ENCODE peak calls at places on chromosomes 1 and 21, in five cellular contexts. A, D, O, N and H are unnamed samples.

GRCh38 chr1:229002451-229002960 is 267.2 kb downstream of the RHOU start:
- DNase-seq in A (no peak), N (no peak), D (no peak), O (no peak), H (no peak)

GRCh38 chr21:46441331-46441730 is 17.4 kb upstream of the DIP2A start:
- DNase-seq in N (no peak), D (no peak), O (no peak), A (no peak), H (no peak)

GRCh38 chr21:34035619-34036354 is 37.6 kb upstream of the MRPS6 start:
- DNase-seq in N (no peak), O (peak; percentile 41), D (no peak), A (no peak), H (no peak)

GRCh38 chr1:165857046-165857801 is 29.8 kb downstream of the UCK2 start:
- DNase-seq in D (peak; percentile 14), N (no peak), O (no peak), A (peak; percentile 77), H (peak; percentile 87)

GRCh38 chr1:209929751-209930150 is 8.3 kb upstream of the SYT14 start:
- DNase-seq in A (peak; percentile 50), N (no peak), O (no peak), D (no peak), H (no peak)

GRCh38 chr21:37077403-37077802 is 4.3 kb downstream of the TTC3 start:
- DNase-seq in O (no peak), A (no peak), D (no peak), N (no peak), H (no peak)

GRCh38 chr21:37101384-37101783 is 28.3 kb downstream of the TTC3 start:
- DNase-seq in O (no peak), A (peak; percentile 26), N (peak; percentile 17), D (no peak), H (no peak)

GRCh38 chr21:26809745-26810144 is 35.5 kb downstream of the ADAMTS1 start:
- DNase-seq in D (no peak), O (no peak), A (no peak), N (no peak), H (no peak)

GRCh38 chr21:46128983-46129571 is 26.3 kb downstream of the FTCD start:
- DNase-seq in D (no peak), A (no peak), O (no peak), N (no peak), H (peak; percentile 56)

GRCh38 chr1:234040446-234041317 is 136.2 kb downstream of the SLC35F3 start:
- DNase-seq in N (no peak), A (no peak), O (no peak), D (no peak), H (no peak)

GRCh38 chr1:85229574-85230097 is 28.8 kb upstream of the SYDE2 start:
- DNase-seq in D (no peak), A (no peak), O (no peak), N (no peak), H (no peak)

GRCh38 chr1:22864886-22865285 is 107.8 kb downstream of the LACTBL1 start:
- DNase-seq in N (no peak), D (no peak), A (no peak), O (no peak), H (no peak)

GRCh38 chr1:84936116-84936810 is 43.3 kb upstream of the LPAR3 start:
- DNase-seq in N (peak; percentile 80), A (peak; percentile 73), O (peak; percentile 80), D (peak; percentile 84), H (no peak)

GRCh38 chr1:89736937-89737733 is 83.7 kb upstream of the LRRC8D start:
- DNase-seq in D (no peak), A (peak; percentile 45), O (no peak), N (peak; percentile 30), H (no peak)

GRCh38 chr21:45811136-45811535 is 167.6 kb downstream of the PCBP3 start:
- DNase-seq in A (no peak), D (no peak), N (no peak), O (no peak), H (no peak)

GRCh38 chr21:34279883-34280282 is 83.9 kb upstream of the KCNE2 start:
- DNase-seq in D (no peak), A (no peak), N (no peak), O (no peak), H (no peak)

GRCh38 chr21:31335957-31336738 is 7.9 kb downstream of the TIAM1 start:
- DNase-seq in D (peak; percentile 27), O (no peak), A (peak; percentile 92), N (peak; percentile 86), H (peak; percentile 94)

GRCh38 chr1:24379733-24380315 is 33.8 kb downstream of the STPG1 start:
- DNase-seq in D (no peak), O (no peak), A (peak; percentile 77), N (peak; percentile 45), H (peak; percentile 92)

GRCh38 chr1:200428482-200429205 is 18.8 kb upstream of the ZNF281 start:
- DNase-seq in N (peak; percentile 59), D (no peak), A (peak; percentile 56), O (no peak), H (peak; percentile 15)

DNA sequence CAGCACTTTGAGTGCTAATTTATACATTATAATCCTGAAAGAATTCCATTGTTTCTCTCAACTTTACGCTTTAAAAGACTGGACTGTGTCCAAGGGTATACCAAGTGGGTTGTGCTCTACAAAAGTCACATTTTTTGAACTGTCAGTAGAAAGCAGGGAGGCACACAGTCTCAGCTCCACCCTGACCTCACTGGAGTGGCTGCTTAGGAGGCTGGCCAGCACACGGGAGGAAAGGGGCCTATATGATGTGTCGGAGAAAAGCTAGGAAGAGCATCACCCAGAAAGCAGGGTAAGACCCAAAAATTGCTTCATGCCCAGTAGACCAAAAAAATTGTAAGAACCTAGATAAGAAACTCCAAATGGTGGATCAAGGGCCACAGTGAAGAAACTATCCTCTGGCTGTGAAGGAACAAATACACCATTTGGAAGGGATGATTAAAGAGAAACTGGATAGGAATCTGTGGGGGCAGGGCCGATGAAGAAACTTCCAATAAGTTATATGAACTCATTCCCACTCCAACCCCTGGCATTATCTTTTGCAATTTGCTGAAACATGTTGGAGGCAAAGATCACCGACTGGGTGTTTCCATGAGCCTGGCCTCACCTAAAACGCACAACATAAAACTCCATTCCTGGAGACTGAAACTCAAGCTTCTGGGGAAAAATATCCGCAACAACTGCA is 1.9 kb downstream of the S100A10 start:
- DNase-seq in A (peak; percentile 55), D (no peak), N (no peak), O (no peak), H (no peak)
- H3K79me2 ChIP-seq in A (peaks cover 49% of the 10 kb centered on the region), D (peaks cover 63% of the 10 kb centered on the region), N (peaks cover 62% of the 10 kb centered on the region), O (no peaks in the 10 kb centered on the region), H (peaks cover 28% of the 10 kb centered on the region)

GRCh38 chr1:243264718-243265117 is 8.9 kb downstream of the SDCCAG8 start:
- DNase-seq in O (no peak), A (peak; percentile 81), N (peak; percentile 67), D (no peak), H (peak; percentile 25)
- H3K79me2 ChIP-seq in O (no peaks in the 10 kb centered on the region), A (peaks cover 82% of the 10 kb centered on the region), N (peaks cover 37% of the 10 kb centered on the region), D (peaks cover 46% of the 10 kb centered on the region), H (peaks cover 57% of the 10 kb centered on the region)

GRCh38 chr1:204112876-204113730 is 38.7 kb downstream of the ETNK2 start:
- DNase-seq in O (no peak), D (no peak), N (no peak), A (peak; percentile 29), H (peak; percentile 89)
- H3K79me2 ChIP-seq in O (peaks cover 63% of the 10 kb centered on the region), D (peaks cover 56% of the 10 kb centered on the region), N (no peaks in the 10 kb centered on the region), A (peaks cover 12% of the 10 kb centered on the region), H (no peaks in the 10 kb centered on the region)

DNA sequence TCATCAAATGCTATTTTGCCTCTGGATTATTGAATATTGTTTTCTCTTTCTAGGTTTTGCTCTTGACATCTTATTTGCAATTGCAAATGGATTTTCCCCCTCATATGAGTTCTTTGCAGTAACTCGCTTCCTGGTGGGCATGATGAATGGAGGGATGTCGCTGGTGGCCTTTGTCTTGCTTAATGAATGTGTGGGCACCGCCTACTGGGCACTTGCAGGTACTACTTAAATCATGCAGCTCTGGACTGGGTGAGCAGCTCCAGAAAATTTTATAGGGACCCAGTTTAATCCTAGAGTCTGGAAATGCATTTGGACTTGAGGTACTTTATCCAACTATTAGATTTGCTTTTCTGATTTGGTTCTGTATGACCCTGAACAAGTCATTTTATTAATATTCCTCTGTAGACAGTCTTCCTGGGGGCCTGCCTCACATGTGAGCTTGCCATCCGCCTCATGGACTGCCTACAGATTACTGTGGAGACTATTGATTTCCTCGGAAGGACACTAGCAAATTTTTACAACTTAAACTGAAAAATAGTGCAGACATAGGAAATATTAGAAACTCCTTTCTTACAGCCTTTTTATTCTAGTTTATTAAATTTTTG is 44.5 kb downstream of the SLC22A15 start:
- DNase-seq in D (peak; percentile 68), N (peak; percentile 58), A (peak; percentile 73), O (peak; percentile 84), H (peak; percentile 80)
- H3K79me2 ChIP-seq in D (no peaks in the 10 kb centered on the region), N (no peaks in the 10 kb centered on the region), A (peaks cover 45% of the 10 kb centered on the region), O (no peaks in the 10 kb centered on the region), H (no peaks in the 10 kb centered on the region)

GRCh38 chr1:64536836-64537490 is 67.0 kb downstream of the CACHD1 start:
- DNase-seq in A (no peak), D (peak; percentile 43), O (no peak), N (no peak), H (no peak)

GRCh38 chr1:64539279-64539678 is 69.3 kb downstream of the CACHD1 start:
- DNase-seq in D (no peak), N (no peak), O (no peak), A (no peak), H (no peak)

GRCh38 chr1:64538389-64538788 is 68.5 kb downstream of the CACHD1 start:
- DNase-seq in A (no peak), N (no peak), D (no peak), O (no peak), H (no peak)

GRCh38 chr1:64536217-64536835 is 66.4 kb downstream of the CACHD1 start:
- DNase-seq in N (no peak), O (no peak), D (no peak), A (no peak), H (no peak)

DNA sequence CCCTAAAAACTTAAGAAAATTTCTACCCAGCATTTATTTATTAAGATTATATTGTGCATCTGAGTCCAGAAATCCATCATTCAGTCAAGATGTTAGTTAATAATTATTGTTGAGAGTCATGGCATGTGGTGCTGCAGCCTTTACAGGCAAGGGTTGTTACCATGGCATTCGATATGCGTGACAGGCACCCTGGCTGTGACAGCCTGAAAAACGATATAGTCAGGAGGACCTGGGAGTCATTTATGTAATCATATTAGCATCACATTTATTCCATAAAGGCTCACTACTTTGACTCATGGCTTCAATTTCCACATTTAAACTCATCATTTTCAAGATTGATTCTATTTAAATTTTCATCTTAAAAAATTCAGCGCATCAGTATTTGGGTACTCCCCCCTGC is 68.0 kb downstream of the CACHD1 start:
- DNase-seq in A (no peak), O (no peak), N (no peak), D (no peak), H (no peak)
- H3K79me2 ChIP-seq in A (no peaks in the 10 kb centered on the region), O (peaks cover 100% of the 10 kb centered on the region), N (no peaks in the 10 kb centered on the region), D (peaks cover 73% of the 10 kb centered on the region), H (no peaks in the 10 kb centered on the region)

GRCh38 chr1:208069908-208070307 is 159.0 kb upstream of the CD34 start:
- DNase-seq in O (no peak), N (no peak), A (no peak), D (no peak), H (no peak)
- H3K79me2 ChIP-seq in O (no peaks in the 10 kb centered on the region), N (no peaks in the 10 kb centered on the region), A (no peaks in the 10 kb centered on the region), D (no peaks in the 10 kb centered on the region), H (no peaks in the 10 kb centered on the region)